ENCODE peak calls at places on chromosomes 13 and 19, in seven cellular contexts. Q, H, D, Z, W, B and P are unnamed samples.

GRCh38 chr19:8648240-8648639 is 17.8 kb downstream of the NFILZ start:
- DNase-seq in Z (no peak), B (no peak), Q (no peak), H (no peak), W (no peak), D (no peak), P (peak)

GRCh38 chr13:102399791-102400618 is 1.8 kb downstream of the FGF14 start:
- DNase-seq in D (peak), Z (peak), Q (peak), H (no peak), W (no peak), B (no peak), P (no peak)

GRCh38 chr13:51158923-51159322 is 47.8 kb upstream of the C13orf42 start:
- DNase-seq in Q (no peak), H (no peak), W (no peak), Z (no peak), D (no peak), B (no peak), P (no peak)

GRCh38 chr13:49265822-49266221 is 18.1 kb downstream of the CDADC1 start:
- DNase-seq in D (no peak), W (no peak), Q (no peak), H (no peak), Z (no peak), B (no peak), P (peak)

GRCh38 chr13:75881109-75881775 is 245.1 kb downstream of the LMO7 start:
- DNase-seq in W (no peak), Z (no peak), D (no peak), H (no peak), Q (no peak), B (no peak), P (peak)

GRCh38 chr19:10946964-10947657 is 13.7 kb upstream of the SMARCA4 start:
- DNase-seq in D (no peak), W (no peak), Q (no peak), Z (no peak), B (no peak), H (no peak), P (peak)

GRCh38 chr19:13055213-13056051 is 47.2 kb downstream of the LYL1 start:
- DNase-seq in Z (peak), H (no peak), D (peak), Q (no peak), B (no peak), W (no peak), P (peak)

GRCh38 chr13:42875448-42876269 is 94.3 kb downstream of the FAM216B start:
- DNase-seq in W (no peak), H (no peak), Q (no peak), B (no peak), Z (no peak), D (no peak), P (peak)

GRCh38 chr19:39284032-39284431 is 12.2 kb upstream of the IFNL1 start:
- DNase-seq in Q (no peak), Z (no peak), H (no peak), B (no peak), D (no peak), W (no peak), P (no peak)

GRCh38 chr19:52270266-52270885 is 989 bp downstream of the ZNF766 start:
- DNase-seq in B (no peak), W (no peak), Q (peak), H (no peak), D (no peak), Z (no peak), P (no peak)

GRCh38 chr19:10114651-10115391 is 3.3 kb downstream of the P2RY11 start:
- DNase-seq in H (no peak), D (no peak), B (no peak), W (no peak), Q (no peak), Z (no peak), P (no peak)

GRCh38 chr19:19552811-19553210 is 14.7 kb downstream of the CILP2 start:
- DNase-seq in Z (no peak), Q (no peak), H (no peak), W (no peak), D (no peak), B (no peak), P (peak)

GRCh38 chr19:8208119-8208709 is 956 bp upstream of the CERS4 start:
- DNase-seq in Z (peak), D (peak), B (no peak), W (no peak), Q (peak), H (no peak), P (peak)

GRCh38 chr19:5086232-5086631 is 117.3 kb downstream of the KDM4B start:
- DNase-seq in H (no peak), D (no peak), Q (no peak), Z (no peak), W (no peak), B (no peak), P (no peak)

GRCh38 chr13:107124129-107124718 is 556.3 kb upstream of the ARGLU1 start:
- DNase-seq in H (no peak), W (no peak), B (no peak), Z (no peak), Q (no peak), D (no peak), P (peak)

GRCh38 chr19:43596842-43597461 is 557 bp downstream of the ZNF576 start:
- DNase-seq in H (no peak), Q (peak), B (no peak), Z (no peak), D (no peak), W (no peak), P (peak)

GRCh38 chr13:48500652-48501197 is 32.2 kb downstream of the RCBTB2 start:
- DNase-seq in Z (no peak), B (no peak), H (no peak), Q (no peak), W (no peak), D (no peak), P (peak)

GRCh38 chr13:46621133-46621532 is 68.2 kb downstream of the LRCH1 start:
- DNase-seq in Q (no peak), B (no peak), Z (no peak), D (no peak), H (no peak), W (no peak), P (no peak)

GRCh38 chr19:30653646-30654386 is 281.6 kb downstream of the ZNF536 start:
- DNase-seq in Q (no peak), B (no peak), Z (no peak), H (no peak), D (no peak), W (no peak), P (no peak)

GRCh38 chr19:7397687-7398086 is 49.0 kb downstream of the ARHGEF18 start:
- DNase-seq in D (no peak), H (no peak), B (peak), Z (no peak), Q (no peak), W (no peak), P (peak)

GRCh38 chr19:55196803-55197202 is 12.5 kb downstream of the PTPRH start:
- DNase-seq in B (no peak), Z (no peak), D (no peak), Q (no peak), W (no peak), H (no peak), P (no peak)

GRCh38 chr19:901216-902092 is 8.2 kb downstream of the RNU6-9 start:
- DNase-seq in B (no peak), D (no peak), H (no peak), Q (no peak), Z (no peak), W (no peak), P (no peak)

GRCh38 chr19:17757125-17757524 is 5.8 kb downstream of the FCHO1 start:
- DNase-seq in B (no peak), H (no peak), W (peak), Q (peak), D (peak), Z (peak), P (peak)

GRCh38 chr19:48393559-48394330 is at the start of gene GRIN2D:
- DNase-seq in D (no peak), Z (no peak), W (no peak), H (no peak), B (no peak), Q (no peak), P (peak)

GRCh38 chr13:42039457-42039945 is 8.9 kb upstream of the DGKH start:
- DNase-seq in B (no peak), H (no peak), Q (no peak), W (no peak), Z (no peak), D (no peak), P (no peak)

GRCh38 chr19:6693056-6693471 is 23.1 kb upstream of the TNFSF14 start:
- DNase-seq in Z (no peak), Q (peak), H (no peak), W (no peak), B (no peak), D (no peak), P (no peak)

GRCh38 chr13:26973946-26974345 is 197.7 kb downstream of the USP12 start:
- DNase-seq in Q (no peak), H (no peak), W (no peak), Z (no peak), D (no peak), B (no peak), P (no peak)

GRCh38 chr13:48923376-48923775 is 52.3 kb upstream of the FNDC3A start:
- DNase-seq in D (no peak), Q (no peak), Z (peak), H (no peak), W (no peak), B (no peak), P (no peak)

GRCh38 chr13:48411281-48412099 is 1.4 kb downstream of the LPAR6 start:
- DNase-seq in Q (no peak), D (no peak), W (no peak), B (no peak), Z (no peak), H (no peak), P (peak)

GRCh38 chr13:75669706-75670105 is 33.6 kb downstream of the LMO7 start:
- DNase-seq in H (no peak), W (no peak), B (no peak), Q (no peak), D (no peak), Z (no peak), P (no peak)

GRCh38 chr19:676343-677105 is at the start of gene FSTL3:
- DNase-seq in H (no peak), B (no peak), D (peak), Q (peak), Z (no peak), W (no peak), P (no peak)

DNA sequence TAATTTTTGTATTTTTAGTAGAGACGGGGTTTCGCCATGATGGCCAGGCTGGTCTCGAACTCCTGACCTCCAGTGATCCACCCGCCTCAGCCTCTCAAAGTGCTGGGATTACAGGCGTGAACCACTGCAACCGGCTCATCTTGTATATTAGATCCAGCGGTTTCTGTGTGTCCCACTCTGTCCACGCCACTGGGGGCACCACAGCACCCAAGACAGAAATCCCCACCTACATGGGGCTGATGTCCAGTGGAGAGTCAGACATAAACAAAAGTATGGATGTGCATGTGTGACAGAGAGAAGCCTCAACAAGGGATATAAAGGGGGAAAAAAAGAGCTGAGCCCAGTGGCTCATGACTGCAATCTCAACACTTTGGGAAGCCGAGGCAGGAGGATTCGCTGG is 65.8 kb upstream of the ADGRE5 start:
- DNase-seq in W (no peak), D (no peak), Q (no peak), Z (no peak), H (no peak), B (no peak), P (peak)
- TF ChIP-seq CTCF in W (no peak), D (no peak), Q (no peak), Z (no peak), H (no peak), B (no peak), P (peak)

GRCh38 chr19:47109541-47110375 is 3.8 kb downstream of the ZC3H4 start:
- DNase-seq in B (no peak), H (no peak), D (no peak), Z (no peak), Q (no peak), W (peak), P (peak)
- H3K4me3 ChIP-seq in B (peak), H (peak), D (peak), Z (peak), Q (peak), W (peak), P (peak)

GRCh38 chr19:38264486-38265212 is at the start of gene SPINT2:
- DNase-seq in H (peak), Z (no peak), Q (no peak), W (no peak), B (no peak), D (peak), P (no peak)
- TF ChIP-seq CTCF in H (no peak), Z (no peak), Q (no peak), W (peak), B (no peak), D (no peak), P (no peak)

DNA sequence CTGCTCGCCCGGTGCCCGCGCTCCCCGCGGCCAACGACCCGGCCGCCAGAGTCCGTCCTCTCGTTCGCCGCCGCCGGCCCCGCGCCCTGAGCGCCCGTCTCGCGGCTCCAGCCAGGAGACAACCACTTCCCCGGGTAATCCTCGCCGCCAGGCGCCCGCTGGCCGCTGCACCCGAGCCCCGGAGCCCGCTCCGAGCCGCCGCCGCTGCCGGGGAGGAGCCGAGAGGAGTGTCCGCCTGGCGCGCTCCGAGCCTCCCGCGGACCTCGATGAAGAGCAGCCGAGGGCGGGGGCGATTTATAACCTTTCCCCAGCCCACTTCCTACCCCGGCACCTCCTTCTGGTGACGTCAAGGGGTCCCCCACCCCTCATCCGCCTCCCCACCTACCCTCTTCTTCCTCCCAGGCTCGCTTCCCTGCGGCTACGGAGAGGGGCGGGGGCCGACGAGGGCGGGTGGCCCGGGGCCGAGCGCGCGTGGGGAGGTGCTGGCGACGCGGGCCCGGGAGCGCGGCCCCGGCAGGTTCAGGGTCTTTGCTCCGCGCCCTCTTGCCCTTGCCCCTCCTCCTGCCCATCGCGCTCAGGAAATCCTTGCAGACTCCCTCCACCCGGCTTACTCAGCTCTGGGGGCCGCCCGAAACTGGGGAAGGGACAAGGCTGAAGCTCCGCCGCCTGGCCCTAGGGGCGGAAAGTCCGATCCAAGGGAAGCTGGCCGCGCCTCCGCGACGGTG is at the start of gene FLT1:
- DNase-seq in D (peak), Q (peak), W (no peak), B (no peak), Z (peak), H (no peak), P (no peak)
- H3K4me3 ChIP-seq in D (peak), Q (peak), W (peak), B (peak), Z (peak), H (peak), P (peak)

GRCh38 chr13:36207672-36208071 is 6.7 kb downstream of the SOHLH2 start:
- DNase-seq in Z (no peak), H (no peak), Q (no peak), W (no peak), B (no peak), D (no peak), P (no peak)
- TF ChIP-seq CTCF in Z (peak), H (no peak), Q (no peak), W (no peak), B (no peak), D (no peak), P (no peak)

GRCh38 chr19:49557641-49558325 is 22.6 kb downstream of the NOSIP start:
- DNase-seq in W (no peak), B (no peak), D (no peak), Q (no peak), Z (no peak), H (no peak), P (no peak)

GRCh38 chr19:49554701-49555181 is 25.6 kb downstream of the NOSIP start:
- DNase-seq in H (no peak), D (peak), W (peak), B (no peak), Z (no peak), Q (peak), P (no peak)

GRCh38 chr19:49555600-49556411 is 24.6 kb downstream of the NOSIP start:
- DNase-seq in Q (peak), B (no peak), Z (peak), W (peak), H (peak), D (peak), P (peak)

GRCh38 chr19:49558591-49558990 is 21.8 kb downstream of the NOSIP start:
- DNase-seq in Q (no peak), B (no peak), D (no peak), H (no peak), W (no peak), Z (no peak), P (no peak)

DNA sequence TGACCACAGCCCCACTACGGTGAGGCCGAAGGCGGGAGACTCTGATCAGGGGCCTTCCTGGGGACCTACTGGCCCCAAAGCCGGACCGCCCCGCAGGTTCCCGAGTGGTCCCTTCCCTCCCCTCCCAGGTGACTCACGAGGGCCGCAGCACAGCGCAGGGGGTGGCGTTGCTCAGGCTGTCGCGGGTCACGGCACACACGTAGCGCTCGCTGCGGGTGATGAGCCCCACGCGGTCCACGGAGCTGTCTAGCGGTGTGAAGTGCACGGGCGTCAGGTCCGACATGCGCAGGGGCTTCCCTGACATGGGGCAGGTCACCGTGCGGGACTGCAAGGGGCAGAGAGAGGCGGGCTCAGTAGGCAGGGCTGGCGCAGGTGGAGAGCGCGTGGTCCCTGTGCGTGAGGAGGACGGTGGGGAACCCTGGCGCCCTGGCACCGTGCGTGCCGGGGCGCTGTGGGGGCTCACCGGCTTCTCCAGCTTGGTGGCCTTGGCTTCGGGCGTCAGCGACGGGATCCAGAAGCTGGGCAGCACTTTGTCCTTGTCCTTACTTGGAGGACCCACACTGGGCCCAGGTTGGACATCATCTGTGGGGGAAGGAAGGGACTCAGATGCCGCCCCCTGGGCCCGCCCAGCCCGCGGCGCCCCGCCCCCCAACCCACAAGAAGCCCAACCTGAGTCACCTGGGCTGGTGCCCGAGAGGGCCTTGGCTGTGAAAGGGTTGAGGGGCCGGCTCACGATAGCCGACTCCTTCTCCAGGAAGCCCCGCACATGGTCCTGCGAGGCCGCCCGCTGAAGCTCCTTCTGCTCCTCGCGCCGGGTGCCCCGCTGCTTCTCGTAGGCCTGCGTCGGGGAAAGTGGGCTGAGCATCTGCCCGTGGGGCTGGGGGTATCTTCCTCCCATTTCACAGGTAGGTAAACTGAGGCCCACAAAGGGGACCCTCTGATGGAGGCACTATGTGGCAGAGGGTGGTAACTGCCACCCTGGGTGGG is 23.7 kb downstream of the NOSIP start:
- DNase-seq in D (no peak), Q (no peak), Z (no peak), B (no peak), W (peak), H (peak), P (no peak)
- H3K4me3 ChIP-seq in D (no peak), Q (no peak), Z (no peak), B (no peak), W (no peak), H (peak), P (no peak)

GRCh38 chr13:112911883-112912282 is 57.1 kb upstream of the MCF2L start:
- DNase-seq in W (no peak), H (no peak), D (no peak), B (no peak), Q (no peak), Z (no peak), P (no peak)

GRCh38 chr13:112911285-112911701 is 57.7 kb upstream of the MCF2L start:
- DNase-seq in W (peak), H (no peak), Q (no peak), B (no peak), D (no peak), Z (no peak), P (no peak)

GRCh38 chr13:112908342-112908741 is 60.7 kb upstream of the MCF2L start:
- DNase-seq in H (no peak), Z (no peak), Q (no peak), W (peak), B (no peak), D (no peak), P (no peak)

GRCh38 chr13:112910616-112911280 is 58.3 kb upstream of the MCF2L start:
- DNase-seq in H (no peak), D (no peak), W (no peak), Z (no peak), Q (no peak), B (no peak), P (no peak)

GRCh38 chr13:112910016-112910415 is 59.0 kb upstream of the MCF2L start:
- DNase-seq in W (no peak), D (no peak), Q (no peak), Z (no peak), H (no peak), B (no peak), P (no peak)
- TF ChIP-seq CTCF in W (no peak), D (no peak), Q (no peak), Z (no peak), H (no peak), B (no peak), P (no peak)

GRCh38 chr19:3855321-3855720 is 13.5 kb downstream of the ZFR2 start:
- DNase-seq in Z (no peak), W (peak), D (no peak), Q (no peak), B (peak), H (no peak), P (no peak)
- H3K4me3 ChIP-seq in Z (no peak), W (peak), D (no peak), Q (no peak), B (peak), H (no peak), P (no peak)

GRCh38 chr19:44777715-44778347 is at the start of gene CBLC:
- DNase-seq in B (no peak), Q (peak), D (no peak), Z (no peak), W (peak), H (no peak), P (no peak)
- TF ChIP-seq CTCF in B (no peak), Q (no peak), D (no peak), Z (no peak), W (peak), H (no peak), P (no peak)